ENCODE peak calls at places on chromosome 6, in six cellular contexts. One of them, this sample, is unnamed.

GRCh38 chr6:36350681-36351091 is 14.0 kb upstream of the BNIP5 start:
- DNase-seq in brain microvascular endothelial cell: peak; percentile 98
- DNase-seq in mammary epithelial cell: peak; percentile 9
- DNase-seq in adipocyte: peak; percentile 29
- DNase-seq in Peyer's patch: no peak
- DNase-seq in CD8-positive, alpha-beta memory T cell: no peak
- DNase-seq in this sample: no peak

GRCh38 chr6:85065831-85066230 is 301.4 kb upstream of the TBX18 start:
- DNase-seq in mammary epithelial cell: no peak
- DNase-seq in brain microvascular endothelial cell: no peak
- DNase-seq in CD8-positive, alpha-beta memory T cell: no peak
- DNase-seq in adipocyte: no peak
- DNase-seq in Peyer's patch: no peak
- DNase-seq in this sample: no peak

GRCh38 chr6:75505426-75505825 is 11.8 kb upstream of the FILIP1 start:
- DNase-seq in adipocyte: no peak
- DNase-seq in mammary epithelial cell: no peak
- DNase-seq in Peyer's patch: no peak
- DNase-seq in CD8-positive, alpha-beta memory T cell: no peak
- DNase-seq in brain microvascular endothelial cell: no peak
- DNase-seq in this sample: no peak

GRCh38 chr6:33595001-33595846 is 15.1 kb upstream of the BAK1 start:
- DNase-seq in Peyer's patch: no peak
- DNase-seq in brain microvascular endothelial cell: no peak
- DNase-seq in mammary epithelial cell: no peak
- DNase-seq in CD8-positive, alpha-beta memory T cell: no peak
- DNase-seq in adipocyte: no peak
- DNase-seq in this sample: no peak

GRCh38 chr6:24910331-24910849 is 25.4 kb downstream of the RIPOR2 start:
- DNase-seq in adipocyte: peak; percentile 16
- DNase-seq in CD8-positive, alpha-beta memory T cell: no peak
- DNase-seq in Peyer's patch: no peak
- DNase-seq in mammary epithelial cell: peak; percentile 16
- DNase-seq in brain microvascular endothelial cell: no peak
- DNase-seq in this sample: peak; percentile 57

GRCh38 chr6:165231177-165231576 is 78.2 kb downstream of the C6orf118 start:
- DNase-seq in brain microvascular endothelial cell: no peak
- DNase-seq in mammary epithelial cell: no peak
- DNase-seq in Peyer's patch: no peak
- DNase-seq in CD8-positive, alpha-beta memory T cell: no peak
- DNase-seq in adipocyte: no peak
- DNase-seq in this sample: no peak

GRCh38 chr6:167210375-167211295 is 52.9 kb upstream of the GPR31 start:
- DNase-seq in brain microvascular endothelial cell: no peak
- DNase-seq in Peyer's patch: no peak
- DNase-seq in CD8-positive, alpha-beta memory T cell: no peak
- DNase-seq in mammary epithelial cell: no peak
- DNase-seq in adipocyte: no peak
- DNase-seq in this sample: no peak

GRCh38 chr6:11535801-11536230 is 1.7 kb upstream of the TMEM170B start:
- DNase-seq in mammary epithelial cell: peak; percentile 47
- DNase-seq in CD8-positive, alpha-beta memory T cell: no peak
- DNase-seq in brain microvascular endothelial cell: peak; percentile 56
- DNase-seq in adipocyte: peak; percentile 44
- DNase-seq in Peyer's patch: no peak
- DNase-seq in this sample: no peak

GRCh38 chr6:98808522-98809210 is 25.7 kb upstream of the POU3F2 start:
- DNase-seq in CD8-positive, alpha-beta memory T cell: no peak
- DNase-seq in brain microvascular endothelial cell: peak; percentile 7
- DNase-seq in adipocyte: no peak
- DNase-seq in Peyer's patch: no peak
- DNase-seq in mammary epithelial cell: no peak
- DNase-seq in this sample: no peak

GRCh38 chr6:65638047-65638831 is 68.8 kb downstream of the EYS start:
- DNase-seq in Peyer's patch: no peak
- DNase-seq in adipocyte: no peak
- DNase-seq in brain microvascular endothelial cell: no peak
- DNase-seq in CD8-positive, alpha-beta memory T cell: no peak
- DNase-seq in mammary epithelial cell: no peak
- DNase-seq in this sample: no peak

GRCh38 chr6:36800223-36801095 is 38.8 kb downstream of the CPNE5 start:
- DNase-seq in brain microvascular endothelial cell: no peak
- DNase-seq in adipocyte: no peak
- DNase-seq in Peyer's patch: no peak
- DNase-seq in CD8-positive, alpha-beta memory T cell: no peak
- DNase-seq in mammary epithelial cell: no peak
- DNase-seq in this sample: no peak

GRCh38 chr6:11770546-11771466 is 7.8 kb downstream of the ADTRP start:
- DNase-seq in CD8-positive, alpha-beta memory T cell: no peak
- DNase-seq in adipocyte: peak; percentile 97
- DNase-seq in Peyer's patch: peak; percentile 91
- DNase-seq in brain microvascular endothelial cell: peak; percentile 98
- DNase-seq in mammary epithelial cell: peak; percentile 100
- DNase-seq in this sample: no peak

GRCh38 chr6:74519172-74519571 is 686.7 kb downstream of the COL12A1 start:
- DNase-seq in adipocyte: peak; percentile 85
- DNase-seq in brain microvascular endothelial cell: peak; percentile 29
- DNase-seq in CD8-positive, alpha-beta memory T cell: no peak
- DNase-seq in Peyer's patch: no peak
- DNase-seq in mammary epithelial cell: peak; percentile 50
- DNase-seq in this sample: no peak

GRCh38 chr6:120873125-120873865 is 461.0 kb downstream of the TBC1D32 start:
- DNase-seq in adipocyte: no peak
- DNase-seq in Peyer's patch: peak; percentile 29
- DNase-seq in CD8-positive, alpha-beta memory T cell: no peak
- DNase-seq in brain microvascular endothelial cell: no peak
- DNase-seq in mammary epithelial cell: no peak
- DNase-seq in this sample: no peak

GRCh38 chr6:83430606-83431544 is at the start of gene ME1:
- DNase-seq in CD8-positive, alpha-beta memory T cell: peak; percentile 75
- DNase-seq in adipocyte: peak; percentile 91
- DNase-seq in brain microvascular endothelial cell: peak; percentile 78
- DNase-seq in Peyer's patch: peak; percentile 87
- DNase-seq in mammary epithelial cell: peak; percentile 79
- DNase-seq in this sample: peak; percentile 45

GRCh38 chr6:72813807-72814596 is 192.1 kb downstream of the KCNQ5 start:
- DNase-seq in brain microvascular endothelial cell: no peak
- DNase-seq in adipocyte: no peak
- DNase-seq in CD8-positive, alpha-beta memory T cell: no peak
- DNase-seq in Peyer's patch: no peak
- DNase-seq in mammary epithelial cell: no peak
- DNase-seq in this sample: no peak

GRCh38 chr6:167293590-167294091 is 2.5 kb downstream of the UNC93A start:
- DNase-seq in Peyer's patch: no peak
- DNase-seq in CD8-positive, alpha-beta memory T cell: no peak
- DNase-seq in brain microvascular endothelial cell: no peak
- DNase-seq in mammary epithelial cell: no peak
- DNase-seq in adipocyte: no peak
- DNase-seq in this sample: no peak

GRCh38 chr6:149922642-149923326 is at the start of gene RAET1G:
- DNase-seq in mammary epithelial cell: peak; percentile 93
- DNase-seq in Peyer's patch: peak; percentile 81
- DNase-seq in CD8-positive, alpha-beta memory T cell: peak; percentile 74
- DNase-seq in brain microvascular endothelial cell: peak; percentile 92
- DNase-seq in adipocyte: peak; percentile 92
- DNase-seq in this sample: peak; percentile 81

GRCh38 chr6:56072856-56073255 is 174.5 kb downstream of the COL21A1 start:
- DNase-seq in Peyer's patch: no peak
- DNase-seq in adipocyte: peak; percentile 80
- DNase-seq in mammary epithelial cell: peak; percentile 17
- DNase-seq in CD8-positive, alpha-beta memory T cell: no peak
- DNase-seq in brain microvascular endothelial cell: peak; percentile 27
- DNase-seq in this sample: no peak

GRCh38 chr6:116557863-116558262 is 4.3 kb downstream of the CALHM4 start:
- DNase-seq in mammary epithelial cell: peak; percentile 94
- DNase-seq in Peyer's patch: no peak
- DNase-seq in adipocyte: peak; percentile 93
- DNase-seq in CD8-positive, alpha-beta memory T cell: no peak
- DNase-seq in brain microvascular endothelial cell: peak; percentile 96
- DNase-seq in this sample: no peak

GRCh38 chr6:6622557-6622956 is 34.0 kb downstream of the LY86 start:
- DNase-seq in CD8-positive, alpha-beta memory T cell: no peak
- DNase-seq in adipocyte: no peak
- DNase-seq in brain microvascular endothelial cell: no peak
- DNase-seq in mammary epithelial cell: no peak
- DNase-seq in Peyer's patch: no peak
- DNase-seq in this sample: no peak

DNA sequence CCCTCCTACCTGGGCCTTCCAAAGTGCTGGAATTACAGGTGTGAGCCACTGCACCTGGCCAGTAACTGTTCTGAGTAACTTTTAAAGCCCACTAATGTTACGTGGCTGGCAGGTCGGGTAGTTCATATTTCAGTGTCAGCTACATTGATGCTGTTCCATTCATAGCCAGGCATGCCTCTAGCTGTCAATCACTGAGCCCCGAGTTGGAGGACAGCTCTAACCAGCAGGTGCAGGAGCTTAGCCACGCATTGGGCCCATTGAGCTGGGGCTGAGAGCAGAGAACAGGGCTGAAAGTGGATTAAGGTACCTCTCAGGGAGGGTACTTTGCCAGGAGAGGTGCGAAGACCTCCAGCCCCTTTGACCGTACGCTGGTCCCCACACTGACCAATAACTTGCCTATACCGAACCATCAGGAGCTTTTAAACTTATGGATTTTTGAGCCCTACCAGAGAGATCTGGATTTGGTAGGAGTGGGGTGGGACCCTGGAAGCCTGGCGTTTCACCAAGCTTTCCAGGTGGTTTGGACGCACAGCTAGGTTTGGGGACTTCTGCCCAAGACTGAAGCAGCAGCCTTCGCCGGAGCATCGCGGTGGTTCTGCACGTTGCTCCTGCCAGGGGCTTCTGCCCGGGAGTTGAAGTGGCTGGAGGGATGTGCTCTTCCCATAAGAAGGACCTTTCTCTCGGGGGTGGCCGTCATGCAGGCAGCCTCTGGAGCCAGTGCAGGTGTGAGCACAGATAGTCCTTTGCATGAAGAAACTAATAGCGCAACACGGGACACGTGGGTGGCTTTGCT is 82.6 kb downstream of the SERAC1 start:
- DNase-seq in mammary epithelial cell: no peak
- DNase-seq in Peyer's patch: no peak
- DNase-seq in CD8-positive, alpha-beta memory T cell: no peak
- DNase-seq in brain microvascular endothelial cell: no peak
- DNase-seq in adipocyte: no peak
- DNase-seq in this sample: no peak
- H3K36me3 ChIP-seq in mammary epithelial cell: peaks cover 15% of the 10 kb centered on the region
- H3K36me3 ChIP-seq in Peyer's patch: no peaks in the 10 kb centered on the region
- H3K36me3 ChIP-seq in CD8-positive, alpha-beta memory T cell: peaks cover 18% of the 10 kb centered on the region
- H3K36me3 ChIP-seq in brain microvascular endothelial cell: peaks cover 85% of the 10 kb centered on the region
- H3K36me3 ChIP-seq in adipocyte: peaks cover 29% of the 10 kb centered on the region
- H3K36me3 ChIP-seq in this sample: peaks cover 51% of the 10 kb centered on the region

DNA sequence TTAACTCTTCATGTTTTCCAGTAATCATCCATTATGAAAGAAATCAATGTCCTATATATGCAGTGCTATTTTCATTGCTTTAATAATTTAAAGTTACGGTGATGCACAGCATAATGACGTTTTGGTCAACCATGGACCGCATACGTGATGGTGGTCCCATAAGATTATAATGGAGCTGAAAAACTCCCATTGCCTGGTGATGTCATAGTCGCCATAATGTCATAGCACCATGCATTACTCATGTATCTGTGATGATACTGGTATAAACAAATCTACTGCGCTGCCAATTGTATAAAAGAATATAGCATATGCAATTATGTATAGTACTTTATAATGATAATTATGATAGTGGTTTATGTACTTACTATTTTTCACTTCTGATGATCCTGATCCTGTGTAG is 42.3 kb upstream of the ALDH8A1 start:
- DNase-seq in mammary epithelial cell: no peak
- DNase-seq in adipocyte: no peak
- DNase-seq in CD8-positive, alpha-beta memory T cell: no peak
- DNase-seq in Peyer's patch: no peak
- DNase-seq in brain microvascular endothelial cell: no peak
- DNase-seq in this sample: no peak
- H3K36me3 ChIP-seq in mammary epithelial cell: peaks cover 20% of the 10 kb centered on the region
- H3K36me3 ChIP-seq in adipocyte: peaks cover 66% of the 10 kb centered on the region
- H3K36me3 ChIP-seq in CD8-positive, alpha-beta memory T cell: peaks cover 7% of the 10 kb centered on the region
- H3K36me3 ChIP-seq in Peyer's patch: no peaks in the 10 kb centered on the region
- H3K36me3 ChIP-seq in brain microvascular endothelial cell: peaks cover 4% of the 10 kb centered on the region
- H3K36me3 ChIP-seq in this sample: peaks cover 18% of the 10 kb centered on the region

GRCh38 chr6:31626952-31627351 is 6.4 kb downstream of the PRRC2A start:
- DNase-seq in Peyer's patch: no peak
- DNase-seq in mammary epithelial cell: no peak
- DNase-seq in CD8-positive, alpha-beta memory T cell: no peak
- DNase-seq in brain microvascular endothelial cell: no peak
- DNase-seq in adipocyte: no peak
- DNase-seq in this sample: no peak

GRCh38 chr6:31631209-31631608 is 10.7 kb downstream of the PRRC2A start:
- DNase-seq in brain microvascular endothelial cell: no peak
- DNase-seq in adipocyte: no peak
- DNase-seq in Peyer's patch: no peak
- DNase-seq in CD8-positive, alpha-beta memory T cell: no peak
- DNase-seq in mammary epithelial cell: no peak
- DNase-seq in this sample: no peak

GRCh38 chr6:31630177-31630934 is 9.8 kb downstream of the PRRC2A start:
- DNase-seq in brain microvascular endothelial cell: no peak
- DNase-seq in adipocyte: no peak
- DNase-seq in Peyer's patch: no peak
- DNase-seq in mammary epithelial cell: no peak
- DNase-seq in CD8-positive, alpha-beta memory T cell: no peak
- DNase-seq in this sample: no peak

GRCh38 chr6:31629014-31629413 is 8.5 kb downstream of the PRRC2A start:
- DNase-seq in Peyer's patch: no peak
- DNase-seq in CD8-positive, alpha-beta memory T cell: no peak
- DNase-seq in brain microvascular endothelial cell: no peak
- DNase-seq in mammary epithelial cell: no peak
- DNase-seq in adipocyte: no peak
- DNase-seq in this sample: no peak

GRCh38 chr6:31627690-31628287 is 7.3 kb downstream of the PRRC2A start:
- DNase-seq in mammary epithelial cell: no peak
- DNase-seq in Peyer's patch: no peak
- DNase-seq in adipocyte: no peak
- DNase-seq in brain microvascular endothelial cell: no peak
- DNase-seq in CD8-positive, alpha-beta memory T cell: no peak
- DNase-seq in this sample: no peak
- H3K36me3 ChIP-seq in mammary epithelial cell: peaks cover 51% of the 10 kb centered on the region
- H3K36me3 ChIP-seq in Peyer's patch: no peaks in the 10 kb centered on the region
- H3K36me3 ChIP-seq in adipocyte: peaks cover 99% of the 10 kb centered on the region
- H3K36me3 ChIP-seq in brain microvascular endothelial cell: peaks cover 96% of the 10 kb centered on the region
- H3K36me3 ChIP-seq in CD8-positive, alpha-beta memory T cell: peaks cover 80% of the 10 kb centered on the region
- H3K36me3 ChIP-seq in this sample: peaks cover 95% of the 10 kb centered on the region

GRCh38 chr6:143864234-143864633 is at the start of gene ZC2HC1B:
- DNase-seq in brain microvascular endothelial cell: no peak
- DNase-seq in CD8-positive, alpha-beta memory T cell: no peak
- DNase-seq in mammary epithelial cell: no peak
- DNase-seq in Peyer's patch: no peak
- DNase-seq in adipocyte: no peak
- DNase-seq in this sample: no peak
- H3K36me3 ChIP-seq in brain microvascular endothelial cell: peaks cover 25% of the 10 kb centered on the region
- H3K36me3 ChIP-seq in CD8-positive, alpha-beta memory T cell: peaks cover 39% of the 10 kb centered on the region
- H3K36me3 ChIP-seq in mammary epithelial cell: peaks cover 40% of the 10 kb centered on the region
- H3K36me3 ChIP-seq in Peyer's patch: no peaks in the 10 kb centered on the region
- H3K36me3 ChIP-seq in adipocyte: peaks cover 70% of the 10 kb centered on the region
- H3K36me3 ChIP-seq in this sample: peaks cover 35% of the 10 kb centered on the region

This sample was measured in CD4-positive, alpha-beta memory T cell.